ENCODE peak calls at places on chromosomes 13 and 19, in nine cellular contexts. One of them, this sample, is unnamed.

GRCh38 chr19:56507446-56508281 is at the start of gene ZNF471:
- DNase-seq in endothelial cell of umbilical vein: peak
- DNase-seq in GM23338: peak
- DNase-seq in H1: peak
- DNase-seq in GM12878: no peak
- DNase-seq in SK-N-SH: peak
- DNase-seq in transverse colon: peak
- DNase-seq in breast epithelium: peak
- DNase-seq in upper lobe of left lung: peak
- DNase-seq in this sample: peak

GRCh38 chr13:98528663-98529064 is 48.2 kb downstream of the STK24 start:
- DNase-seq in breast epithelium: no peak
- DNase-seq in transverse colon: no peak
- DNase-seq in GM12878: no peak
- DNase-seq in GM23338: no peak
- DNase-seq in upper lobe of left lung: no peak
- DNase-seq in SK-N-SH: no peak
- DNase-seq in endothelial cell of umbilical vein: peak
- DNase-seq in H1: no peak
- DNase-seq in this sample: no peak

GRCh38 chr13:109135018-109135417 is 505.6 kb downstream of the MYO16 start:
- DNase-seq in upper lobe of left lung: no peak
- DNase-seq in SK-N-SH: no peak
- DNase-seq in breast epithelium: no peak
- DNase-seq in H1: no peak
- DNase-seq in GM12878: no peak
- DNase-seq in GM23338: no peak
- DNase-seq in endothelial cell of umbilical vein: no peak
- DNase-seq in transverse colon: no peak
- DNase-seq in this sample: no peak

GRCh38 chr13:39935155-39935554 is 279.7 kb downstream of the COG6 start:
- DNase-seq in GM23338: no peak
- DNase-seq in transverse colon: no peak
- DNase-seq in GM12878: no peak
- DNase-seq in upper lobe of left lung: no peak
- DNase-seq in breast epithelium: no peak
- DNase-seq in endothelial cell of umbilical vein: no peak
- DNase-seq in H1: no peak
- DNase-seq in SK-N-SH: no peak
- DNase-seq in this sample: no peak

GRCh38 chr19:11100064-11100463 is 10.8 kb downstream of the LDLR start:
- DNase-seq in H1: no peak
- DNase-seq in endothelial cell of umbilical vein: peak
- DNase-seq in SK-N-SH: no peak
- DNase-seq in GM12878: no peak
- DNase-seq in breast epithelium: no peak
- DNase-seq in transverse colon: no peak
- DNase-seq in upper lobe of left lung: no peak
- DNase-seq in GM23338: no peak
- DNase-seq in this sample: no peak

GRCh38 chr13:57739089-57739488 is 107.5 kb downstream of the PCDH17 start:
- DNase-seq in GM12878: no peak
- DNase-seq in H1: no peak
- DNase-seq in upper lobe of left lung: no peak
- DNase-seq in breast epithelium: no peak
- DNase-seq in SK-N-SH: no peak
- DNase-seq in endothelial cell of umbilical vein: peak
- DNase-seq in transverse colon: no peak
- DNase-seq in GM23338: peak
- DNase-seq in this sample: no peak

GRCh38 chr19:31938675-31939074 is 406.7 kb upstream of the ZNF507 start:
- DNase-seq in H1: no peak
- DNase-seq in transverse colon: no peak
- DNase-seq in SK-N-SH: no peak
- DNase-seq in endothelial cell of umbilical vein: no peak
- DNase-seq in GM23338: no peak
- DNase-seq in breast epithelium: no peak
- DNase-seq in GM12878: no peak
- DNase-seq in upper lobe of left lung: no peak
- DNase-seq in this sample: peak

GRCh38 chr13:97431365-97431764 is 2.6 kb upstream of the RAP2A start:
- DNase-seq in GM23338: no peak
- DNase-seq in endothelial cell of umbilical vein: no peak
- DNase-seq in upper lobe of left lung: no peak
- DNase-seq in transverse colon: no peak
- DNase-seq in GM12878: no peak
- DNase-seq in breast epithelium: no peak
- DNase-seq in SK-N-SH: no peak
- DNase-seq in H1: no peak
- DNase-seq in this sample: no peak

GRCh38 chr13:30698023-30698422 is 37.3 kb upstream of the ALOX5AP start:
- DNase-seq in H1: no peak
- DNase-seq in transverse colon: no peak
- DNase-seq in GM23338: no peak
- DNase-seq in endothelial cell of umbilical vein: no peak
- DNase-seq in GM12878: no peak
- DNase-seq in breast epithelium: no peak
- DNase-seq in upper lobe of left lung: no peak
- DNase-seq in SK-N-SH: peak
- DNase-seq in this sample: no peak

GRCh38 chr19:58562126-58563033 is 4.0 kb upstream of the UBE2M start:
- DNase-seq in transverse colon: no peak
- DNase-seq in endothelial cell of umbilical vein: peak
- DNase-seq in SK-N-SH: peak
- DNase-seq in upper lobe of left lung: peak
- DNase-seq in GM23338: peak
- DNase-seq in breast epithelium: no peak
- DNase-seq in GM12878: no peak
- DNase-seq in H1: no peak
- DNase-seq in this sample: no peak

GRCh38 chr13:66795636-66796035 is 434.5 kb downstream of the PCDH9 start:
- DNase-seq in SK-N-SH: no peak
- DNase-seq in endothelial cell of umbilical vein: no peak
- DNase-seq in breast epithelium: no peak
- DNase-seq in H1: no peak
- DNase-seq in upper lobe of left lung: no peak
- DNase-seq in GM12878: no peak
- DNase-seq in GM23338: no peak
- DNase-seq in transverse colon: no peak
- DNase-seq in this sample: no peak

GRCh38 chr19:18889949-18890745 is 5.8 kb downstream of the CERS1 start:
- DNase-seq in GM23338: no peak
- DNase-seq in upper lobe of left lung: no peak
- DNase-seq in breast epithelium: no peak
- DNase-seq in endothelial cell of umbilical vein: no peak
- DNase-seq in GM12878: no peak
- DNase-seq in SK-N-SH: no peak
- DNase-seq in transverse colon: no peak
- DNase-seq in H1: no peak
- DNase-seq in this sample: no peak

GRCh38 chr19:9934132-9934950 is 2.0 kb downstream of the OLFM2 start:
- DNase-seq in GM23338: peak
- DNase-seq in endothelial cell of umbilical vein: peak
- DNase-seq in transverse colon: peak
- DNase-seq in SK-N-SH: peak
- DNase-seq in upper lobe of left lung: peak
- DNase-seq in breast epithelium: peak
- DNase-seq in GM12878: no peak
- DNase-seq in H1: peak
- DNase-seq in this sample: peak

GRCh38 chr19:5397804-5398692 is 57.2 kb upstream of the ZNRF4 start:
- DNase-seq in upper lobe of left lung: no peak
- DNase-seq in endothelial cell of umbilical vein: no peak
- DNase-seq in H1: peak
- DNase-seq in SK-N-SH: peak
- DNase-seq in breast epithelium: no peak
- DNase-seq in GM12878: no peak
- DNase-seq in GM23338: peak
- DNase-seq in transverse colon: no peak
- DNase-seq in this sample: no peak

GRCh38 chr13:87123987-87124784 is 547.0 kb upstream of the SLITRK5 start:
- DNase-seq in GM23338: peak
- DNase-seq in breast epithelium: no peak
- DNase-seq in transverse colon: no peak
- DNase-seq in upper lobe of left lung: no peak
- DNase-seq in GM12878: no peak
- DNase-seq in endothelial cell of umbilical vein: no peak
- DNase-seq in SK-N-SH: no peak
- DNase-seq in H1: peak
- DNase-seq in this sample: peak

GRCh38 chr19:926595-927043 is 784 bp downstream of the ARID3A start:
- DNase-seq in transverse colon: peak
- DNase-seq in upper lobe of left lung: peak
- DNase-seq in breast epithelium: peak
- DNase-seq in endothelial cell of umbilical vein: no peak
- DNase-seq in SK-N-SH: no peak
- DNase-seq in GM23338: peak
- DNase-seq in H1: no peak
- DNase-seq in GM12878: no peak
- DNase-seq in this sample: no peak

GRCh38 chr13:44301639-44302015 is 72.0 kb upstream of the SERP2 start:
- DNase-seq in SK-N-SH: no peak
- DNase-seq in breast epithelium: no peak
- DNase-seq in GM12878: no peak
- DNase-seq in endothelial cell of umbilical vein: no peak
- DNase-seq in H1: no peak
- DNase-seq in transverse colon: no peak
- DNase-seq in GM23338: no peak
- DNase-seq in upper lobe of left lung: no peak
- DNase-seq in this sample: no peak

GRCh38 chr19:17952041-17952976 is 14.6 kb upstream of the KCNN1 start:
- DNase-seq in H1: no peak
- DNase-seq in GM12878: no peak
- DNase-seq in upper lobe of left lung: peak
- DNase-seq in transverse colon: no peak
- DNase-seq in SK-N-SH: peak
- DNase-seq in GM23338: peak
- DNase-seq in breast epithelium: no peak
- DNase-seq in endothelial cell of umbilical vein: no peak
- DNase-seq in this sample: no peak

GRCh38 chr19:24072720-24073119 is 14.3 kb upstream of the ZNF254 start:
- DNase-seq in H1: no peak
- DNase-seq in transverse colon: no peak
- DNase-seq in breast epithelium: no peak
- DNase-seq in GM12878: no peak
- DNase-seq in GM23338: no peak
- DNase-seq in upper lobe of left lung: no peak
- DNase-seq in SK-N-SH: no peak
- DNase-seq in endothelial cell of umbilical vein: no peak
- DNase-seq in this sample: no peak

GRCh38 chr13:76886292-76887061 is at the start of gene KCTD12:
- DNase-seq in endothelial cell of umbilical vein: peak
- DNase-seq in upper lobe of left lung: peak
- DNase-seq in GM23338: peak
- DNase-seq in breast epithelium: peak
- DNase-seq in transverse colon: peak
- DNase-seq in SK-N-SH: peak
- DNase-seq in H1: peak
- DNase-seq in GM12878: no peak
- DNase-seq in this sample: no peak
- TF ChIP-seq CTCF in endothelial cell of umbilical vein: peak
- TF ChIP-seq CTCF in upper lobe of left lung: peak
- TF ChIP-seq CTCF in GM23338: peak
- TF ChIP-seq CTCF in breast epithelium: peak
- TF ChIP-seq CTCF in transverse colon: peak
- TF ChIP-seq CTCF in SK-N-SH: peak
- TF ChIP-seq CTCF in H1: peak
- TF ChIP-seq CTCF in GM12878: peak
- TF ChIP-seq CTCF in this sample: no peak

GRCh38 chr13:71244181-71244580 is 622.8 kb downstream of the DACH1 start:
- DNase-seq in GM23338: no peak
- DNase-seq in H1: no peak
- DNase-seq in breast epithelium: no peak
- DNase-seq in transverse colon: no peak
- DNase-seq in upper lobe of left lung: no peak
- DNase-seq in SK-N-SH: no peak
- DNase-seq in endothelial cell of umbilical vein: peak
- DNase-seq in GM12878: no peak
- DNase-seq in this sample: no peak

GRCh38 chr13:71237332-71237731 is 629.7 kb downstream of the DACH1 start:
- DNase-seq in GM23338: no peak
- DNase-seq in GM12878: no peak
- DNase-seq in SK-N-SH: no peak
- DNase-seq in H1: no peak
- DNase-seq in upper lobe of left lung: no peak
- DNase-seq in breast epithelium: no peak
- DNase-seq in endothelial cell of umbilical vein: no peak
- DNase-seq in transverse colon: no peak
- DNase-seq in this sample: no peak

GRCh38 chr13:71240906-71241305 is 626.1 kb downstream of the DACH1 start:
- DNase-seq in GM23338: peak
- DNase-seq in H1: no peak
- DNase-seq in transverse colon: no peak
- DNase-seq in GM12878: no peak
- DNase-seq in endothelial cell of umbilical vein: peak
- DNase-seq in SK-N-SH: peak
- DNase-seq in upper lobe of left lung: no peak
- DNase-seq in breast epithelium: no peak
- DNase-seq in this sample: no peak

GRCh38 chr13:71242191-71242590 is 624.8 kb downstream of the DACH1 start:
- DNase-seq in GM12878: no peak
- DNase-seq in breast epithelium: no peak
- DNase-seq in H1: no peak
- DNase-seq in endothelial cell of umbilical vein: peak
- DNase-seq in GM23338: no peak
- DNase-seq in transverse colon: no peak
- DNase-seq in upper lobe of left lung: no peak
- DNase-seq in SK-N-SH: no peak
- DNase-seq in this sample: no peak
- H3K27ac ChIP-seq in GM12878: no peak
- H3K27ac ChIP-seq in breast epithelium: no peak
- H3K27ac ChIP-seq in H1: no peak
- H3K27ac ChIP-seq in endothelial cell of umbilical vein: no peak
- H3K27ac ChIP-seq in GM23338: no peak
- H3K27ac ChIP-seq in transverse colon: no peak
- H3K27ac ChIP-seq in upper lobe of left lung: no peak
- H3K27ac ChIP-seq in SK-N-SH: no peak
- H3K27ac ChIP-seq in this sample: no peak

DNA sequence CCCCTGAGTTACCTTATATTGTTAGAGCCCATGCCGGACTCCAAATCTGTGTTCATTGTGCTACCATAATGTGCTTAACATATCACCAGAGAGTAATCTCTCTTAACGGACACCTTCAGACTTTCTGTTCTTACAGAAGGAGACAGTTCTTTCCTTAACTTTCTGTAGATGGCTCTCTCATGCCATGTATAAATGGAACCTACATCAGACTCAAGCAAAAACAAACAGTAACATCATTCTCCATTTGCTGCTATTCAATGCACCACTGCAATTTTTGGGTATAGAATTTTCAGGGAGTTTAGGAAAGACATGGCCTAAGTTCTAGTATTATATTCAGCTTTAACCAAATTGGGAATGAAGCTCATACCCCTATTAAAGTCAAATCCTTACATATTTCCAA is 12.7 kb upstream of the UGGT2 start:
- DNase-seq in breast epithelium: no peak
- DNase-seq in upper lobe of left lung: no peak
- DNase-seq in GM23338: no peak
- DNase-seq in H1: no peak
- DNase-seq in transverse colon: no peak
- DNase-seq in SK-N-SH: no peak
- DNase-seq in GM12878: no peak
- DNase-seq in endothelial cell of umbilical vein: no peak
- DNase-seq in this sample: no peak
- TF ChIP-seq POLR2AphosphoS5 in breast epithelium: no peak
- TF ChIP-seq POLR2AphosphoS5 in upper lobe of left lung: no peak
- TF ChIP-seq POLR2AphosphoS5 in GM23338: no peak
- TF ChIP-seq POLR2AphosphoS5 in H1: no peak
- TF ChIP-seq POLR2AphosphoS5 in transverse colon: no peak
- TF ChIP-seq POLR2AphosphoS5 in SK-N-SH: no peak
- TF ChIP-seq POLR2AphosphoS5 in GM12878: no peak
- TF ChIP-seq POLR2AphosphoS5 in endothelial cell of umbilical vein: no peak
- TF ChIP-seq POLR2AphosphoS5 in this sample: no peak

GRCh38 chr19:33358408-33358807 is 15.1 kb upstream of the CEBPG start:
- DNase-seq in GM12878: no peak
- DNase-seq in GM23338: no peak
- DNase-seq in breast epithelium: no peak
- DNase-seq in endothelial cell of umbilical vein: no peak
- DNase-seq in H1: no peak
- DNase-seq in transverse colon: no peak
- DNase-seq in SK-N-SH: no peak
- DNase-seq in upper lobe of left lung: no peak
- DNase-seq in this sample: no peak
- TF ChIP-seq CTCF in GM12878: no peak
- TF ChIP-seq CTCF in GM23338: no peak
- TF ChIP-seq CTCF in breast epithelium: no peak
- TF ChIP-seq CTCF in endothelial cell of umbilical vein: no peak
- TF ChIP-seq CTCF in H1: no peak
- TF ChIP-seq CTCF in transverse colon: no peak
- TF ChIP-seq CTCF in SK-N-SH: no peak
- TF ChIP-seq CTCF in upper lobe of left lung: no peak
- TF ChIP-seq CTCF in this sample: no peak